ENCODE peak calls at places on chromosomes 6 and 20, in five cellular contexts. O is brain microvascular endothelial cell, K is RWPE2, A is stomach, X is AG04450. Y is an unnamed sample.

GRCh38 chr20:12928755-12929401 is 79.9 kb upstream of the SPTLC3 start:
- DNase-seq in O (peak; percentile 82), K (no peak), A (no peak), X (peak; percentile 42), Y (peak; percentile 64)

GRCh38 chr6:3911130-3911529 is 62.0 kb downstream of the FAM50B start:
- DNase-seq in O (peak; percentile 12), K (no peak), A (no peak), X (no peak), Y (no peak)

GRCh38 chr6:111154981-111155380 is 67.7 kb downstream of the SLC16A10 start:
- DNase-seq in O (no peak), K (no peak), A (no peak), X (no peak), Y (no peak)

GRCh38 chr6:85620308-85620707 is 22.4 kb downstream of the SYNCRIP start:
- DNase-seq in O (peak; percentile 20), K (no peak), A (no peak), X (no peak), Y (no peak)

GRCh38 chr20:4418141-4418540 is 303.6 kb upstream of the PRND start:
- DNase-seq in O (no peak), K (no peak), A (no peak), X (no peak), Y (no peak)

GRCh38 chr6:18488526-18489270 is 101.5 kb downstream of the RNF144B start:
- DNase-seq in O (peak; percentile 6), K (no peak), A (no peak), X (no peak), Y (no peak)

GRCh38 chr20:19310541-19310940 is 98.1 kb downstream of the SLC24A3 start:
- DNase-seq in O (no peak), K (no peak), A (no peak), X (no peak), Y (no peak)

GRCh38 chr6:69390125-69390524 is 406.7 kb downstream of the LMBRD1 start:
- DNase-seq in O (no peak), K (no peak), A (no peak), X (no peak), Y (no peak)

GRCh38 chr6:85473748-85474147 is 23.9 kb downstream of the NT5E start:
- DNase-seq in O (no peak), K (no peak), A (no peak), X (no peak), Y (no peak)

GRCh38 chr6:146620655-146621054 is 21.9 kb downstream of the ADGB start:
- DNase-seq in O (no peak), K (no peak), A (no peak), X (no peak), Y (peak; percentile 49)

GRCh38 chr20:1930165-1930564 is 35.0 kb downstream of the SIRPA start:
- DNase-seq in O (no peak), K (no peak), A (no peak), X (no peak), Y (no peak)

GRCh38 chr6:144722925-144723324 is 437.8 kb downstream of the UTRN start:
- DNase-seq in O (no peak), K (no peak), A (no peak), X (no peak), Y (no peak)

GRCh38 chr6:51107769-51108203 is 289.1 kb downstream of the TFAP2B start:
- DNase-seq in O (no peak), K (no peak), A (no peak), X (no peak), Y (no peak)

GRCh38 chr6:127219869-127220268 is 46.8 kb upstream of the RNF146 start:
- DNase-seq in O (no peak), K (no peak), A (no peak), X (no peak), Y (peak; percentile 48)

GRCh38 chr20:63273180-63273579 is 567 bp downstream of the ARFGAP1 start:
- DNase-seq in O (no peak), K (no peak), A (no peak), X (no peak), Y (no peak)

GRCh38 chr6:110475255-110475654 is 1.2 kb downstream of the SLC22A16 start:
- DNase-seq in O (no peak), K (no peak), A (no peak), X (no peak), Y (no peak)

GRCh38 chr6:159969921-159970320 is 1.0 kb downstream of the IGF2R start:
- DNase-seq in O (peak; percentile 79), K (no peak), A (peak; percentile 46), X (no peak), Y (peak; percentile 85)

GRCh38 chr6:147053311-147053921 is 150.8 kb upstream of the STXBP5 start:
- DNase-seq in O (no peak), K (no peak), A (no peak), X (no peak), Y (no peak)

GRCh38 chr6:13953061-13953705 is 28.4 kb downstream of the RNF182 start:
- DNase-seq in O (peak; percentile 8), K (no peak), A (no peak), X (peak; percentile 1), Y (peak; percentile 5)

GRCh38 chr6:1554881-1555569 is 54.7 kb upstream of the FOXC1 start:
- DNase-seq in O (peak; percentile 42), K (no peak), A (peak; percentile 63), X (no peak), Y (peak; percentile 62)

GRCh38 chr20:22315771-22316170 is 268.6 kb downstream of the FOXA2 start:
- DNase-seq in O (no peak), K (no peak), A (no peak), X (no peak), Y (no peak)

GRCh38 chr6:71171478-71172070 is 117.0 kb upstream of the OGFRL1 start:
- DNase-seq in O (no peak), K (no peak), A (no peak), X (no peak), Y (no peak)

GRCh38 chr20:19974621-19975435 is 42.3 kb upstream of the NAA20 start:
- DNase-seq in O (peak; percentile 90), K (peak; percentile 89), A (peak; percentile 88), X (peak; percentile 93), Y (peak; percentile 96)

GRCh38 chr6:77245026-77245425 is 218.3 kb downstream of the HTR1B start:
- DNase-seq in O (no peak), K (no peak), A (no peak), X (no peak), Y (no peak)

GRCh38 chr20:41587956-41588355 is 30.2 kb downstream of the CHD6 start:
- DNase-seq in O (peak; percentile 53), K (no peak), A (no peak), X (peak; percentile 13), Y (peak; percentile 44)

GRCh38 chr6:30810813-30811329 is 66.5 kb upstream of the IER3 start:
- DNase-seq in O (no peak), K (peak; percentile 96), A (peak; percentile 36), X (no peak), Y (no peak)

DNA sequence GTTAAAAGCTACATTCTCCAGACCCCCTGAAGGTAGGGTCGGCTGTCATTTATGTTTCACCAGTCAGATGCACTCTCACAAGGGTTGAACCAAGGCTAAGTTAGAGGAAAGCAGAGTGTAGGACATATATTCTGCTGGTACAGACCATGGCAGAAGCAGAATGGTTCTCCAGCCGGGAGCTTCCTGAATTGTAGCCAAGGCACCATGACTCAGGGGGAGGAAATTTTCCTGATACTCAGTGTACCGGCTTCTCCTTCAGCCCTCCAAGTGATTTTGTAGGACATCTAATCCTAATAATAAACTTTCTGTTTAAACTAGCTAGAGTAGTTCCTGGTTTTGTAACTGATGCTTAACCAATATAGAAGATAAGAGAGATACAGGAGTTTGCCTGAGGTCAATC is 14.2 kb upstream of the SLPI start:
- DNase-seq in O (no peak), K (no peak), A (no peak), X (no peak), Y (no peak)
- TF ChIP-seq CTCF in O (no peak), K (no peak), A (no peak), X (no peak), Y (no peak)

DNA sequence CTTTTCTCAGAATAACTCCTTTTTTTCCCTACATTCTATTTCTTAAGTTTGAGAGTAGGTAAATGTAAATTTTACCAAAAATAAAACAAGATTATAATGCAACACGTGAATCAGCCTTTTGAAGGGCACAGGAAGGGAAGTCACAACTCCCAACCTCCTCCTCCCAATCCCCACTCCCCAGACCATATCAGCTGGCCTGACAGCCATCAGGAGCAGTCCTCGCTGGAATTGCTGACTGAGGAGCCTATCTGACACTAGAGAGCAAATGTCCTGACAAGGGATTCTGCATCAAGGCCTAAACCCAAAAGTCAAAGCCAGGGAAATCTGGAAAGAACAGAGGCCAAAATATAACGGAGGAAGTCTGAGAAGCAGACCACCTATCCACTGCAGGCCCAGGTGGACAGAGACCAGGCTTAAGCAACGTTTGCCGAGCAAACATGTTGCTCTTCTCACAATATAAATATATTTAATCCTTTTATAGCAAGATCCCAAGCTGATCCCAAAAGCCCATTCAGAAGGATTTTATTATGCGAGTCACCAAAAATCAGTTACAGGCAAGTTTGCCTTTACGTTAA is 2.5 kb downstream of the RRAGD start:
- DNase-seq in O (no peak), K (no peak), A (no peak), X (no peak), Y (no peak)
- H3K4me3 ChIP-seq in O (no peak overlapping the region), K (no peak overlapping the region), A (no peak overlapping the region), X (no peak overlapping the region), Y (no peak overlapping the region)

DNA sequence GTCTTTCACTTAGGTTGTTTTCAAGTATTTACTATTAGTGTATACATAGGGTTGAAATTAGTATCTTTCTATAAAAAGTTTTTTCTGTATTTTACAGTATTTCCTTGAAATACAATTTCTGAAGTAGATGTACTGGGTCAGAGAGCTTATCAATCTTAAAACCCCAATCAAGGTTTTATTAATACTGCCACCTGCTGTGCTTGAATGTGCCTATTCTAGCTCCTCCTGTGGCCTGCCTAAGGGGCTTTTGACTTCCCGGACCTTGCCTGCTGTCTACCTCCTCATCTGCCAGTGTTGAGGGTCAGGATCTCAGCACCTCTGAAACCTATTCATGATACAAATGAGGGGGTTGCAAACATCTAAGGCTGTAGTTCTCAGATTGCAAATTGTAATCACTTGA is 9.2 kb downstream of the PACRG start:
- DNase-seq in O (no peak), K (no peak), A (no peak), X (no peak), Y (no peak)
- TF ChIP-seq CTCF in O (peak; percentile 22), K (peak; percentile 33), A (no peak), X (no peak), Y (no peak)

GRCh38 chr20:31494131-31494530 is 19.0 kb downstream of the REM1 start:
- DNase-seq in O (no peak), K (no peak), A (no peak), X (no peak), Y (peak; percentile 41)

GRCh38 chr20:31488171-31488570 is 13.1 kb downstream of the REM1 start:
- DNase-seq in O (no peak), K (no peak), A (no peak), X (no peak), Y (no peak)

GRCh38 chr20:31485450-31486339 is 10.6 kb downstream of the REM1 start:
- DNase-seq in O (peak; percentile 28), K (peak; percentile 83), A (no peak), X (no peak), Y (peak; percentile 13)

GRCh38 chr20:31490752-31491151 is 15.7 kb downstream of the REM1 start:
- DNase-seq in O (no peak), K (no peak), A (no peak), X (no peak), Y (no peak)

DNA sequence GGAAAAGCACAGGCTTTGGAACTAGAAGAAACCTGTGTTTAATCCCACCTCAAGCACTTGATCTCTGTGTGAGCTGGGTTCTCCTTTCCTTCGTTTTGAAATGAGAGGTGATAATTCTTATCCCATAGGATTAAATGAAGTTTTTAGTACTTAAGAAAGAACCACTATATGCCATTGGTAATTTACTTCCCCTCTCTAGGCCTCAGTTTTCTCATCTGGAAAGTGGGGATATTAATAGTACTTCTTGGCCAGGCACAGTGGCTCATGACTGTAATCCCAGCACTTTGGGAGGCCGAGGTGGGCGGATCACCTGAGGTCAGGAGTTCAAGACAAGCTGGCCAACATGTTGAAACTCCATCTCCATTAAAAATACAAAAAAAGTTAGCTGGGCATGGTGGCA is 14.1 kb downstream of the REM1 start:
- DNase-seq in O (no peak), K (no peak), A (no peak), X (no peak), Y (no peak)
- H3K4me3 ChIP-seq in O (no peak overlapping the region), K (no peak overlapping the region), A (no peak overlapping the region), X (no peak overlapping the region), Y (no peak overlapping the region)